ENCODE peak calls at places on chromosomes 11 and 22, in five cellular contexts. One of them, this sample, is unnamed.

GRCh38 chr11:4936745-4937144 is 10.7 kb downstream of the OR51A4 start:
- DNase-seq in cardiac fibroblast: no peak
- DNase-seq in CD4-positive, alpha-beta T cell: no peak
- DNase-seq in naive thymus-derived CD8-positive, alpha-beta T cell: no peak
- DNase-seq in activated naive CD4-positive, alpha-beta T cell treated with anti-CD3 and anti-CD28 coated beads, Interleukin-2, amount 10 ng/mL, durations not matched to agents 7 days and 5 days: no peak
- DNase-seq in this sample: no peak

GRCh38 chr11:64253481-64253880 is 2.2 kb downstream of the PLCB3 start:
- DNase-seq in cardiac fibroblast: no peak
- DNase-seq in CD4-positive, alpha-beta T cell: no peak
- DNase-seq in naive thymus-derived CD8-positive, alpha-beta T cell: no peak
- DNase-seq in activated naive CD4-positive, alpha-beta T cell treated with anti-CD3 and anti-CD28 coated beads, Interleukin-2, amount 10 ng/mL, durations not matched to agents 7 days and 5 days: no peak
- DNase-seq in this sample: no peak

GRCh38 chr22:33591946-33592345 is 328.3 kb downstream of the LARGE1 start:
- DNase-seq in cardiac fibroblast: no peak
- DNase-seq in CD4-positive, alpha-beta T cell: no peak
- DNase-seq in naive thymus-derived CD8-positive, alpha-beta T cell: no peak
- DNase-seq in activated naive CD4-positive, alpha-beta T cell treated with anti-CD3 and anti-CD28 coated beads, Interleukin-2, amount 10 ng/mL, durations not matched to agents 7 days and 5 days: no peak
- DNase-seq in this sample: no peak

GRCh38 chr22:45683248-45683647 is 11.6 kb downstream of the ATXN10 start:
- DNase-seq in cardiac fibroblast: no peak
- DNase-seq in CD4-positive, alpha-beta T cell: no peak
- DNase-seq in naive thymus-derived CD8-positive, alpha-beta T cell: no peak
- DNase-seq in activated naive CD4-positive, alpha-beta T cell treated with anti-CD3 and anti-CD28 coated beads, Interleukin-2, amount 10 ng/mL, durations not matched to agents 7 days and 5 days: no peak
- DNase-seq in this sample: no peak

GRCh38 chr22:37028692-37029674 is 9.4 kb downstream of the MPST start:
- DNase-seq in cardiac fibroblast: no peak
- DNase-seq in CD4-positive, alpha-beta T cell: no peak
- DNase-seq in naive thymus-derived CD8-positive, alpha-beta T cell: no peak
- DNase-seq in activated naive CD4-positive, alpha-beta T cell treated with anti-CD3 and anti-CD28 coated beads, Interleukin-2, amount 10 ng/mL, durations not matched to agents 7 days and 5 days: no peak
- DNase-seq in this sample: no peak

GRCh38 chr11:8693555-8693954 is 11.0 kb downstream of the RPL27A start:
- DNase-seq in cardiac fibroblast: no peak
- DNase-seq in CD4-positive, alpha-beta T cell: no peak
- DNase-seq in naive thymus-derived CD8-positive, alpha-beta T cell: no peak
- DNase-seq in activated naive CD4-positive, alpha-beta T cell treated with anti-CD3 and anti-CD28 coated beads, Interleukin-2, amount 10 ng/mL, durations not matched to agents 7 days and 5 days: no peak
- DNase-seq in this sample: no peak

GRCh38 chr11:78138694-78139421 is 568 bp downstream of the ALG8 start:
- DNase-seq in cardiac fibroblast: peak
- DNase-seq in CD4-positive, alpha-beta T cell: peak
- DNase-seq in naive thymus-derived CD8-positive, alpha-beta T cell: no peak
- DNase-seq in activated naive CD4-positive, alpha-beta T cell treated with anti-CD3 and anti-CD28 coated beads, Interleukin-2, amount 10 ng/mL, durations not matched to agents 7 days and 5 days: peak
- DNase-seq in this sample: peak

GRCh38 chr11:78432956-78433355 is 15.3 kb upstream of the GAB2 start:
- DNase-seq in cardiac fibroblast: no peak
- DNase-seq in CD4-positive, alpha-beta T cell: no peak
- DNase-seq in naive thymus-derived CD8-positive, alpha-beta T cell: no peak
- DNase-seq in activated naive CD4-positive, alpha-beta T cell treated with anti-CD3 and anti-CD28 coated beads, Interleukin-2, amount 10 ng/mL, durations not matched to agents 7 days and 5 days: no peak
- DNase-seq in this sample: no peak